ENCODE peak calls at places on chromosomes 3 and 15, in five cellular contexts. C is neural progenitor cell; G is head of caudate nucleus; U is thoracic aorta; D is stimulated activated CD4-positive, alpha-beta T cell treated with anti-CD3 and anti-CD28 coated beads, Interleukin-4, amount 100 ng/mL, for 1 hour. I is an unnamed sample.

GRCh38 chr3:57810471-57811144 is 54.5 kb downstream of the SLMAP start:
- DNase-seq in C (no peak), G (no peak), U (no peak), D (no peak), I (no peak)

GRCh38 chr3:125644036-125645025 is 49.0 kb upstream of the OSBPL11 start:
- DNase-seq in C (peak), G (no peak), U (no peak), D (no peak), I (no peak)

GRCh38 chr3:73520931-73521461 is 103.7 kb downstream of the PDZRN3 start:
- DNase-seq in C (no peak), G (no peak), U (no peak), D (no peak), I (peak)

GRCh38 chr3:100407977-100408532 is 6.7 kb downstream of the LNP1 start:
- DNase-seq in C (peak), G (no peak), U (no peak), D (no peak), I (no peak)

GRCh38 chr15:28191832-28192231 is 92.7 kb upstream of the OCA2 start:
- DNase-seq in C (peak), G (peak), U (peak), D (no peak), I (peak)

GRCh38 chr3:161851941-161852566 is 355.4 kb downstream of the OTOL1 start:
- DNase-seq in C (peak), G (peak), U (no peak), D (no peak), I (peak)

GRCh38 chr3:105656607-105657504 is 212.0 kb downstream of the CBLB start:
- DNase-seq in C (no peak), G (no peak), U (no peak), D (no peak), I (no peak)

GRCh38 chr15:29115093-29115991 is 154.3 kb downstream of the NSMCE3 start:
- DNase-seq in C (peak), G (peak), U (no peak), D (no peak), I (peak)

GRCh38 chr3:132417695-132418520 is 606 bp downstream of the DNAJC13 start:
- DNase-seq in C (peak), G (peak), U (peak), D (peak), I (peak)

GRCh38 chr3:119380697-119381096 is 82.7 kb downstream of the TMEM39A start:
- DNase-seq in C (no peak), G (no peak), U (no peak), D (no peak), I (no peak)

GRCh38 chr3:195119461-195120198 is 151.3 kb downstream of the XXYLT1 start:
- DNase-seq in C (peak), G (no peak), U (no peak), D (no peak), I (no peak)

GRCh38 chr15:83206387-83206970 is 1.1 kb downstream of the HDGFL3 start:
- DNase-seq in C (no peak), G (no peak), U (no peak), D (no peak), I (peak)

GRCh38 chr15:76337739-76338554 is 1.4 kb downstream of the ISL2 start:
- DNase-seq in C (peak), G (no peak), U (no peak), D (no peak), I (peak)

GRCh38 chr15:25332306-25332705 is 106.5 kb downstream of the UBE3A start:
- DNase-seq in C (no peak), G (no peak), U (no peak), D (no peak), I (no peak)

GRCh38 chr3:196186661-196187573 is 24.3 kb downstream of the ZDHHC19 start:
- DNase-seq in C (peak), G (peak), U (no peak), D (no peak), I (no peak)

GRCh38 chr3:98395111-98395510 is 4.6 kb downstream of the OR5K3 start:
- DNase-seq in C (no peak), G (no peak), U (no peak), D (no peak), I (no peak)

GRCh38 chr3:122101646-122102045 is 46.5 kb downstream of the CD86 start:
- DNase-seq in C (peak), G (no peak), U (no peak), D (no peak), I (peak)

GRCh38 chr15:51386960-51387698 is 45.7 kb downstream of the GLDN start:
- DNase-seq in C (no peak), G (no peak), U (no peak), D (no peak), I (no peak)

GRCh38 chr15:38216763-38217162 is 35.9 kb upstream of the SPRED1 start:
- DNase-seq in C (no peak), G (no peak), U (no peak), D (no peak), I (no peak)

GRCh38 chr3:177441813-177442646 is 244.7 kb upstream of the TBL1XR1 start:
- DNase-seq in C (no peak), G (no peak), U (no peak), D (no peak), I (no peak)

GRCh38 chr3:161264771-161265343 is 43.7 kb downstream of the NMD3 start:
- DNase-seq in C (no peak), G (no peak), U (no peak), D (no peak), I (no peak)

GRCh38 chr3:58021072-58021959 is 13.1 kb downstream of the FLNB start:
- DNase-seq in C (no peak), G (no peak), U (no peak), D (no peak), I (no peak)

GRCh38 chr3:65703026-65703425 is 335.7 kb downstream of the MAGI1 start:
- DNase-seq in C (no peak), G (no peak), U (no peak), D (no peak), I (no peak)

GRCh38 chr3:185318136-185318535 is 44.8 kb upstream of the MAP3K13 start:
- DNase-seq in C (no peak), G (no peak), U (no peak), D (no peak), I (no peak)

GRCh38 chr3:193987186-193987585 is 148.8 kb upstream of the HES1 start:
- DNase-seq in C (no peak), G (no peak), U (no peak), D (no peak), I (no peak)

GRCh38 chr3:141707741-141708203 is 30.3 kb upstream of the RNF7 start:
- DNase-seq in C (no peak), G (no peak), U (no peak), D (no peak), I (no peak)

GRCh38 chr15:65336767-65337435 is 32.4 kb downstream of the RNU5B-1 start:
- DNase-seq in C (no peak), G (no peak), U (no peak), D (no peak), I (peak)

GRCh38 chr15:81163961-81164800 is 30.1 kb downstream of the CFAP161 start:
- DNase-seq in C (peak), G (no peak), U (no peak), D (no peak), I (peak)

GRCh38 chr3:105232536-105232935 is 134.2 kb upstream of the ALCAM start:
- DNase-seq in C (no peak), G (no peak), U (no peak), D (no peak), I (no peak)

GRCh38 chr3:197592361-197593045 is 36.7 kb upstream of the BDH1 start:
- DNase-seq in C (no peak), G (no peak), U (no peak), D (no peak), I (no peak)

GRCh38 chr3:126267169-126267975 is 87.0 kb upstream of the ALDH1L1 start:
- DNase-seq in C (peak), G (peak), U (peak), D (no peak), I (no peak)

GRCh38 chr3:54596087-54596486 is 331.8 kb downstream of the LRTM1 start:
- DNase-seq in C (no peak), G (no peak), U (no peak), D (no peak), I (no peak)

GRCh38 chr15:71716990-71717389 is 93.4 kb upstream of the NR2E3 start:
- DNase-seq in C (no peak), G (no peak), U (no peak), D (no peak), I (no peak)

GRCh38 chr15:68633181-68634121 is 54.7 kb downstream of the CORO2B start:
- DNase-seq in C (no peak), G (no peak), U (no peak), D (no peak), I (no peak)

GRCh38 chr3:39990532-39990931 is 181.1 kb downstream of the MYRIP start:
- DNase-seq in C (peak), G (no peak), U (no peak), D (no peak), I (peak)

GRCh38 chr3:13145826-13146642 is 72.8 kb upstream of the IQSEC1 start:
- DNase-seq in C (no peak), G (no peak), U (no peak), D (no peak), I (peak)

GRCh38 chr3:23094890-23095462 is 108.2 kb upstream of the UBE2E2 start:
- DNase-seq in C (no peak), G (no peak), U (no peak), D (no peak), I (no peak)

GRCh38 chr3:10370429-10370828 is 49.5 kb upstream of the SEC13 start:
- DNase-seq in C (no peak), G (peak), U (no peak), D (no peak), I (no peak)

GRCh38 chr3:195766671-195767070 is 45.1 kb downstream of the MUC4 start:
- DNase-seq in C (no peak), G (no peak), U (no peak), D (no peak), I (no peak)

I was measured in WERI-Rb-1.